ENCODE peak calls at places on chromosomes 2 and 18, in five cellular contexts. F is breast epithelium, V is AG09309, D is thoracic aorta, Z is esophagus muscularis mucosa. T is an unnamed sample.

GRCh38 chr18:3250237-3251107 is 2.9 kb downstream of the MYL12A start:
- DNase-seq in F (no peak), V (peak), D (no peak), Z (no peak), T (no peak)

GRCh38 chr2:190467575-190468083 is 59.5 kb downstream of the MFSD6 start:
- DNase-seq in F (no peak), V (no peak), D (no peak), Z (no peak), T (no peak)

GRCh38 chr2:146927080-146927714 is 917.6 kb upstream of the ACVR2A start:
- DNase-seq in F (no peak), V (no peak), D (no peak), Z (no peak), T (peak)

GRCh38 chr18:11167778-11168177 is 18.4 kb upstream of the PIEZO2 start:
- DNase-seq in F (no peak), V (peak), D (no peak), Z (no peak), T (no peak)

GRCh38 chr18:13831864-13832508 is 8.0 kb downstream of the MC5R start:
- DNase-seq in F (no peak), V (no peak), D (no peak), Z (no peak), T (peak)

GRCh38 chr18:39205565-39205964 is 1640.0 kb upstream of the CELF4 start:
- DNase-seq in F (no peak), V (no peak), D (no peak), Z (no peak), T (no peak)

GRCh38 chr18:38695559-38696270 is 1130.1 kb upstream of the CELF4 start:
- DNase-seq in F (no peak), V (no peak), D (no peak), Z (no peak), T (no peak)

GRCh38 chr18:7207366-7207765 is 23.5 kb upstream of the LRRC30 start:
- DNase-seq in F (no peak), V (no peak), D (no peak), Z (no peak), T (no peak)

GRCh38 chr2:176560296-176560695 is 291.1 kb downstream of the MTX2 start:
- DNase-seq in F (no peak), V (no peak), D (no peak), Z (no peak), T (no peak)

GRCh38 chr2:31333527-31334183 is 80.9 kb downstream of the XDH start:
- DNase-seq in F (peak), V (peak), D (peak), Z (peak), T (peak)

GRCh38 chr2:143329288-143329687 is 200.1 kb downstream of the ARHGAP15 start:
- DNase-seq in F (no peak), V (no peak), D (no peak), Z (no peak), T (no peak)

GRCh38 chr2:230956827-230957755 is 32.0 kb upstream of the GPR55 start:
- DNase-seq in F (no peak), V (no peak), D (no peak), Z (no peak), T (peak)

GRCh38 chr2:15432642-15433261 is 128.4 kb downstream of the NBAS start:
- DNase-seq in F (no peak), V (no peak), D (no peak), Z (no peak), T (no peak)

GRCh38 chr2:15435474-15435873 is 125.7 kb downstream of the NBAS start:
- DNase-seq in F (no peak), V (no peak), D (no peak), Z (no peak), T (no peak)

DNA sequence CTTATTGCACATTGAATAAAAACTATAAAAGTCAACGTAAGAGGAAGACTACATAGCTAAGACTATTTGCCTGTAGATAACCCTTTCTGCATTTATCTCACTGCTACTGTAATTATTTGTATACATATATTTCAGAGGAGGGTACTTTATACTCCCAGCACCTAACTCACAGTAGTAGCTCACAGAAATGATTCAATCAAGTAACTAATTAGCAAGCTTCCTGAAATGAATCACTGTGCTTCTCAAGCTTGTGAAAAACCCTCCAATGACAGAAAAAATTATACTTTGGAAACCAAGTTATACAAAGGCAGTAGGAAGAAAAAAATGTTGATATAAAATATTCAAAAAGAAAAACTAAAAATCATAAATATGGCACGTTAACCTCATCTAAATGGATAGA is 124.9 kb downstream of the NBAS start:
- DNase-seq in F (no peak), V (no peak), D (no peak), Z (no peak), T (no peak)
- H3K4me3 ChIP-seq in F (no peak), V (no peak), D (no peak), Z (no peak), T (no peak)

GRCh38 chr18:63540131-63540530 is 2.0 kb upstream of the SERPINB12 start:
- DNase-seq in F (no peak), V (peak), D (no peak), Z (no peak), T (peak)
- H3K4me3 ChIP-seq in F (no peak), V (no peak), D (no peak), Z (no peak), T (no peak)

GRCh38 chr18:76451475-76452331 is 43.3 kb downstream of the ZNF516 start:
- DNase-seq in F (no peak), V (no peak), D (no peak), Z (no peak), T (peak)

GRCh38 chr18:76449110-76449453 is 46.0 kb downstream of the ZNF516 start:
- DNase-seq in F (no peak), V (no peak), D (no peak), Z (no peak), T (no peak)

GRCh38 chr18:76450912-76451421 is 44.1 kb downstream of the ZNF516 start:
- DNase-seq in F (no peak), V (no peak), D (no peak), Z (no peak), T (peak)

GRCh38 chr18:76452357-76452756 is 42.7 kb downstream of the ZNF516 start:
- DNase-seq in F (no peak), V (no peak), D (no peak), Z (no peak), T (peak)

GRCh38 chr18:76450452-76450851 is 44.6 kb downstream of the ZNF516 start:
- DNase-seq in F (no peak), V (no peak), D (no peak), Z (no peak), T (peak)
- H3K4me3 ChIP-seq in F (peak), V (peak), D (peak), Z (peak), T (peak)

GRCh38 chr2:127762846-127763245 is 48.1 kb downstream of the WDR33 start:
- DNase-seq in F (no peak), V (no peak), D (no peak), Z (no peak), T (no peak)
- H3K4me3 ChIP-seq in F (no peak), V (no peak), D (no peak), Z (no peak), T (no peak)

GRCh38 chr2:218003265-218003950 is 613 bp upstream of the TNS1 start:
- DNase-seq in F (no peak), V (no peak), D (no peak), Z (no peak), T (no peak)
- H3K4me3 ChIP-seq in F (peak), V (peak), D (peak), Z (peak), T (no peak)